ENCODE peak calls at places on chromosomes 6 and 20, in six cellular contexts. H, D, L, X, K and A are unnamed samples.

GRCh38 chr6:45655630-45656422 is 278.1 kb upstream of the SUPT3H start:
- DNase-seq in H (no peak), D (no peak), L (no peak), X (no peak), K (peak), A (no peak)

GRCh38 chr6:166058064-166058739 is 109.4 kb downstream of the TBXT start:
- DNase-seq in H (peak), D (no peak), L (no peak), X (no peak), K (peak), A (no peak)

GRCh38 chr6:2748183-2748582 is 2.5 kb downstream of the MYLK4 start:
- DNase-seq in H (no peak), D (no peak), L (no peak), X (no peak), K (no peak), A (no peak)

GRCh38 chr6:4575724-4576123 is 200.5 kb upstream of the CDYL start:
- DNase-seq in H (no peak), D (no peak), L (peak), X (no peak), K (no peak), A (no peak)

GRCh38 chr6:121748376-121748775 is 312.9 kb downstream of the GJA1 start:
- DNase-seq in H (no peak), D (no peak), L (no peak), X (no peak), K (peak), A (no peak)

GRCh38 chr6:14910692-14911547 is 334.9 kb upstream of the JARID2 start:
- DNase-seq in H (no peak), D (peak), L (no peak), X (peak), K (no peak), A (no peak)

GRCh38 chr6:75747371-75747984 is 1.6 kb upstream of the MYO6 start:
- DNase-seq in H (no peak), D (peak), L (no peak), X (no peak), K (no peak), A (no peak)

GRCh38 chr6:1190361-1190760 is 121.5 kb upstream of the FOXQ1 start:
- DNase-seq in H (no peak), D (no peak), L (no peak), X (no peak), K (peak), A (no peak)

GRCh38 chr20:47355489-47356219 is 845 bp downstream of the ZMYND8 start:
- DNase-seq in H (no peak), D (no peak), L (no peak), X (no peak), K (no peak), A (peak)

GRCh38 chr20:62910777-62911497 is 15.4 kb downstream of the DIDO1 start:
- DNase-seq in H (no peak), D (no peak), L (no peak), X (no peak), K (no peak), A (no peak)

GRCh38 chr20:9478801-9479200 is 35.6 kb upstream of the LAMP5 start:
- DNase-seq in H (no peak), D (no peak), L (no peak), X (no peak), K (no peak), A (no peak)

GRCh38 chr6:105869835-105870506 is 216.2 kb upstream of the PRDM1 start:
- DNase-seq in H (no peak), D (no peak), L (no peak), X (no peak), K (no peak), A (no peak)

GRCh38 chr6:17527076-17527475 is 73.0 kb upstream of the FAM8A1 start:
- DNase-seq in H (no peak), D (no peak), L (no peak), X (no peak), K (no peak), A (no peak)

GRCh38 chr6:112398686-112399085 is 51.6 kb downstream of the RFPL4B start:
- DNase-seq in H (no peak), D (no peak), L (no peak), X (no peak), K (no peak), A (no peak)

GRCh38 chr6:83849610-83850009 is 3.5 kb upstream of the RIPPLY2 start:
- DNase-seq in H (no peak), D (no peak), L (no peak), X (no peak), K (no peak), A (no peak)

GRCh38 chr6:1624071-1624847 is 14.5 kb downstream of the FOXC1 start:
- DNase-seq in H (no peak), D (peak), L (peak), X (peak), K (peak), A (no peak)

GRCh38 chr6:111559193-111560097 is 46.2 kb downstream of the TRAF3IP2 start:
- DNase-seq in H (peak), D (no peak), L (no peak), X (no peak), K (no peak), A (no peak)

GRCh38 chr6:21024621-21025020 is 490.4 kb downstream of the CDKAL1 start:
- DNase-seq in H (no peak), D (no peak), L (no peak), X (no peak), K (no peak), A (no peak)

GRCh38 chr20:63471002-63471718 is 1.3 kb downstream of the KCNQ2 start:
- DNase-seq in H (no peak), D (no peak), L (no peak), X (no peak), K (no peak), A (no peak)

GRCh38 chr20:58039569-58040092 is 188.8 kb downstream of the ANKRD60 start:
- DNase-seq in H (no peak), D (no peak), L (no peak), X (peak), K (no peak), A (no peak)

GRCh38 chr6:144469144-144469575 is 184.0 kb downstream of the UTRN start:
- DNase-seq in H (no peak), D (no peak), L (no peak), X (no peak), K (no peak), A (no peak)

GRCh38 chr6:144467921-144468320 is 182.8 kb downstream of the UTRN start:
- DNase-seq in H (no peak), D (no peak), L (no peak), X (no peak), K (no peak), A (no peak)

GRCh38 chr6:144467153-144467762 is 182.1 kb downstream of the UTRN start:
- DNase-seq in H (no peak), D (no peak), L (no peak), X (no peak), K (no peak), A (no peak)

GRCh38 chr6:144466716-144467115 is 181.6 kb downstream of the UTRN start:
- DNase-seq in H (no peak), D (no peak), L (no peak), X (no peak), K (no peak), A (no peak)

DNA sequence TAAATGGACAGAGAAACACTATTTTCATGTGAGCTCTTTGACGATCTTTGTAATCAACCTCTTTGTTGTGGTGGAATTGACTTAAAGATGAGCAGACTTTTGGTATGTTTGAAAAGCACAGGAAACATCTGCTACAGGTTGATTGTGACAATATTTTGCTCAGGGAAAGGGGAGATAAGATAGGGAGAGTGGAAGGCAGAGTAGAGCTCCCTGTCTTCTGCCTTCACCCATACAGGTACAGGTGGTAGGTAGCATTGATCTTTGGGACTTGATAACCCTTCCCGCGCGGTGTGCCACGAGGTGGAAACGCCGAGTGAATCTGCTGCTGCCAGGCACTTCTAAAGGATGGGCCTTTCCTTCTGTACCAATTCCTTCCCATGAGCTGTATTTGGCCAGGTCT is 183.6 kb downstream of the UTRN start:
- DNase-seq in H (no peak), D (no peak), L (no peak), X (no peak), K (no peak), A (no peak)
- H3K27ac ChIP-seq in H (no peak), D (no peak), L (no peak), X (no peak), K (no peak), A (no peak)

DNA sequence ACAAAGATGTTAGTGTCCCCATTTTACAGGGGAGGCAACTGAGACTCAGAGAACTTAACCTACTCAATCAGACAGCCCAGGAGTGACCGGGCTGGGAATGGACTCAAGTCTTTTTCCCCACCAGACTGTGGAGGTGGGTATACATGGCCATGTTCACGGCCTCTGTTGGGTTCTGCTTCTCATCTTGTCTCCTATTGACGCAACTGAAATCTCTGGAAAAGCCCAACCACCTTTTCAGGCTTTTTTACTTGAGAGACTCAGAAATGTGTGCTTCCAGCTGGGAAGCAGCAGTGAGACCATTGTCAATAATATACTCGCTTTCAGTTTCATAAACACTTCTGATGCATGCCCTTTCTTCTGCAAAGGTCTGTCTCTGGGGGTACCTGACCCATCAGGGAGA is 70.7 kb downstream of the SOBP start:
- DNase-seq in H (peak), D (no peak), L (no peak), X (no peak), K (peak), A (no peak)
- H3K27ac ChIP-seq in H (peak), D (peak), L (peak), X (no peak), K (peak), A (no peak)

GRCh38 chr6:132147530-132148011 is 196.4 kb upstream of the CCN2 start:
- DNase-seq in H (no peak), D (no peak), L (no peak), X (no peak), K (no peak), A (no peak)

GRCh38 chr6:132142308-132142707 is 191.1 kb upstream of the CCN2 start:
- DNase-seq in H (no peak), D (no peak), L (no peak), X (no peak), K (no peak), A (no peak)

GRCh38 chr6:132140150-132140549 is 189.0 kb upstream of the CCN2 start:
- DNase-seq in H (no peak), D (no peak), L (no peak), X (no peak), K (no peak), A (no peak)

GRCh38 chr6:132143258-132143657 is 192.1 kb upstream of the CCN2 start:
- DNase-seq in H (no peak), D (no peak), L (no peak), X (no peak), K (no peak), A (no peak)

DNA sequence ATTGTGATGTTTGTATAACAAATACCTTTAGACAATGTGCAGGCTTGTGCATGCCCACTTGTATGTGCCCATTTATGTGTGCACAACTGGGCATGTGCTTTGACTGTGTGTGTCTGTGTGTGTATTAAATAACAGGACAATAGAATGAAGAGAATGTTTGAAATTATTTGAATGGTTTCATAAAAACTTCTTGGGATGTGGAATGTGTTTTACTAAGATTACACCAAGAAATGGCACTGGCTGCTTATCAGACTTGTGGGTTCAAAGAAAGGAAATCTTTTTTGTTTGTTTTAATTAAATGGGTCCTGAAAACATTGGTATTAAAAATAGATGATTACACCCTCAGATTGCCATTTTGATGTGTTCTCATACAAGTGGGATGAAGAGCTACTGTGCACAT is 191.6 kb upstream of the CCN2 start:
- DNase-seq in H (no peak), D (no peak), L (no peak), X (no peak), K (no peak), A (no peak)
- H3K27ac ChIP-seq in H (no peak), D (no peak), L (peak), X (no peak), K (no peak), A (no peak)

GRCh38 chr6:152270301-152270925 is 366.7 kb downstream of the SYNE1 start:
- DNase-seq in H (no peak), D (no peak), L (no peak), X (no peak), K (no peak), A (no peak)

GRCh38 chr6:152267967-152268845 is 369.0 kb downstream of the SYNE1 start:
- DNase-seq in H (peak), D (no peak), L (no peak), X (no peak), K (peak), A (no peak)

GRCh38 chr6:152271681-152272464 is 365.3 kb downstream of the SYNE1 start:
- DNase-seq in H (peak), D (no peak), L (peak), X (no peak), K (no peak), A (no peak)

GRCh38 chr6:152265651-152266050 is 371.5 kb downstream of the SYNE1 start:
- DNase-seq in H (no peak), D (no peak), L (no peak), X (no peak), K (no peak), A (no peak)

DNA sequence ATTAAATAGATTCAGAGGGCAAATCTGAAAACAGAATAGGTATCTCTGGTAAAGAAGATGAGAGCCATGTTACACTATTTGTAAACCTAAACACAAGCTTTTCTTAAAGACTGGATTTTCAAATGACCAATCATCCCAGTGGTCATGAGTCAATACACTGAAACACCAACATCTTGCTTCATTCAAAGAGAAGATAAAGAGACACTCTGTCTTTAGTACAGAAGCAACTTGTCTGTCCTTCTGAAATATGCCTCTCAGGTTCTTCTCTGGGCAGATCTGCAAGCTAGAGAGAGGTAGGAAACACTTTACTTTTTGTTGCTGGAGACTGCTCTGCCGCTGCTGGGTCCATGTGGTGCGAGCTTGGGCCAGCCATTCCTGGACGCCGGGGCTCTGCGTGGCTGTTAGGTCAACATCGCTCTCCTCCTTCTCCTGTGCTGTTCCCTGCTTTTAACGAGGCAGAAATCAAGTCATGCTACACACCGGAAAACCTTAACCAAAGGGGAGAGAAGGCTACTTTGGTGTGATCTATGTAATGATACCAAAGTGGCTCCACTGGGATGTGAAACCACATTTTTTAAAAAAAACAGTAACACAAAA is 368.2 kb downstream of the SYNE1 start:
- DNase-seq in H (no peak), D (no peak), L (no peak), X (no peak), K (no peak), A (no peak)
- H3K27ac ChIP-seq in H (peak), D (no peak), L (peak), X (no peak), K (no peak), A (no peak)

GRCh38 chr6:44499609-44500008 is 112.1 kb downstream of the CDC5L start:
- DNase-seq in H (no peak), D (no peak), L (peak), X (no peak), K (no peak), A (no peak)

GRCh38 chr6:44496705-44497369 is 109.3 kb downstream of the CDC5L start:
- DNase-seq in H (no peak), D (no peak), L (peak), X (no peak), K (no peak), A (no peak)

GRCh38 chr6:44498436-44498835 is 110.9 kb downstream of the CDC5L start:
- DNase-seq in H (no peak), D (no peak), L (peak), X (no peak), K (no peak), A (no peak)

GRCh38 chr6:44500074-44500473 is 112.6 kb downstream of the CDC5L start:
- DNase-seq in H (no peak), D (no peak), L (peak), X (no peak), K (no peak), A (no peak)

DNA sequence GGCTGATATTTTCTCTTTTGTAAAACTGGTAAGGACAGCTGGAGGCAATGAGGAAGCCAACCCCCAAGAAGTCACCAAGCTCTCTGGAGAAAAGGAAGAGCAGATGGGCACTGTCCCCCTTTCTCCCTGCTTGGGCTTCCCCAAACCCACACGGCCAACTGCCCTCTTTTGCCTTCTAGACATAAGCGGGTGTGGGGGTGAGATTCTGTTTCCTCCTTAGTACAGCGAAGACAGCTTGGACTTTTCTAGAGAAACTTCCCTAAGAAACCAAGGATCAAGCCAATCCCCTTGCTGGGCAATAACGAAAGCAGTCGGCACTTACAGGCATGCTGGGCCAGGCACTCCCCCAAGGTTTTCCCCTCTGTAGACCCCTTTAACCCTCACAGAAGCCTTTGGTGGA is 110.3 kb downstream of the CDC5L start:
- DNase-seq in H (no peak), D (no peak), L (peak), X (no peak), K (no peak), A (no peak)
- H3K27ac ChIP-seq in H (no peak), D (no peak), L (no peak), X (no peak), K (no peak), A (no peak)

GRCh38 chr6:131258010-131258652 is 122.9 kb downstream of the AKAP7 start:
- DNase-seq in H (no peak), D (no peak), L (no peak), X (no peak), K (peak), A (no peak)
- H3K27ac ChIP-seq in H (no peak), D (no peak), L (no peak), X (no peak), K (peak), A (no peak)